ENCODE peak calls at places on chromosomes 2 and 18, in eight cellular contexts. Z is NCI-H187 treated with DMSO at 0.1 percent for 48 hours; P is uterus; Y is right lobe of liver; H is astrocyte; Q is stimulated activated naive CD4-positive, alpha-beta T cell treated with Interleukin-2 at 50 U/mL for 16 hours; L is erythroblast; J is cerebellum. T is an unnamed sample.
A peak's percentile ranks its signal among the peaks of the same experiment; 100 is the strongest.

GRCh38 chr2:153575171-153575853 is 96.8 kb upstream of the RPRM start:
- DNase-seq in Z (no peak), P (no peak), Y (no peak), H (no peak), Q (no peak), L (no peak), J (no peak), T (no peak)

GRCh38 chr2:25280066-25280687 is 61.5 kb downstream of the DNMT3A start:
- DNase-seq in Z (no peak), P (no peak), Y (no peak), H (no peak), Q (no peak), L (no peak), J (no peak), T (no peak)

GRCh38 chr2:133040175-133040574 is 370.2 kb upstream of the LYPD1 start:
- DNase-seq in Z (no peak), P (no peak), Y (no peak), H (peak; percentile 81), Q (no peak), L (no peak), J (no peak), T (no peak)

GRCh38 chr2:218378053-218378452 is 4.0 kb upstream of the SLC11A1 start:
- DNase-seq in Z (no peak), P (no peak), Y (no peak), H (no peak), Q (no peak), L (no peak), J (no peak), T (no peak)

GRCh38 chr18:4058179-4058578 is 396.9 kb downstream of the DLGAP1 start:
- DNase-seq in Z (no peak), P (no peak), Y (no peak), H (no peak), Q (no peak), L (no peak), J (no peak), T (no peak)

GRCh38 chr2:26238301-26238958 is 6.0 kb downstream of the HADHA start:
- DNase-seq in Z (no peak), P (no peak), Y (no peak), H (no peak), Q (no peak), L (peak; percentile 26), J (no peak), T (no peak)

GRCh38 chr2:240687045-240687740 is 4.5 kb upstream of the AQP12A start:
- DNase-seq in Z (no peak), P (no peak), Y (peak; percentile 40), H (no peak), Q (no peak), L (no peak), J (no peak), T (no peak)

GRCh38 chr2:29463181-29463900 is 348.1 kb downstream of the CLIP4 start:
- DNase-seq in Z (no peak), P (no peak), Y (no peak), H (peak; percentile 90), Q (no peak), L (no peak), J (no peak), T (no peak)

GRCh38 chr2:95158891-95159619 is 593 bp downstream of the ZNF514 start:
- DNase-seq in Z (no peak), P (peak; percentile 42), Y (peak; percentile 66), H (peak; percentile 39), Q (peak; percentile 47), L (peak; percentile 77), J (peak; percentile 68), T (no peak)

GRCh38 chr2:20953146-20953824 is 90.6 kb downstream of the APOB start:
- DNase-seq in Z (no peak), P (no peak), Y (no peak), H (no peak), Q (no peak), L (no peak), J (no peak), T (no peak)

GRCh38 chr2:55230551-55230950 is 1.5 kb downstream of the CLHC1 start:
- DNase-seq in Z (no peak), P (no peak), Y (no peak), H (no peak), Q (no peak), L (no peak), J (no peak), T (no peak)

GRCh38 chr2:15801904-15802303 is 138.4 kb upstream of the MYCN start:
- DNase-seq in Z (no peak), P (no peak), Y (no peak), H (no peak), Q (no peak), L (no peak), J (no peak), T (no peak)

GRCh38 chr2:27959496-27959895 is 69.0 kb downstream of the BABAM2 start:
- DNase-seq in Z (no peak), P (peak; percentile 77), Y (no peak), H (peak; percentile 59), Q (no peak), L (peak; percentile 68), J (no peak), T (no peak)

GRCh38 chr2:44674473-44675299 is 266.8 kb upstream of the SIX3 start:
- DNase-seq in Z (no peak), P (no peak), Y (no peak), H (no peak), Q (no peak), L (no peak), J (no peak), T (no peak)

GRCh38 chr2:36329251-36329650 is 26.3 kb upstream of the CRIM1 start:
- DNase-seq in Z (peak; percentile 5), P (no peak), Y (no peak), H (peak; percentile 68), Q (no peak), L (no peak), J (no peak), T (no peak)

GRCh38 chr2:118838741-118839455 is 8.6 kb downstream of the EN1 start:
- DNase-seq in Z (no peak), P (no peak), Y (no peak), H (no peak), Q (no peak), L (no peak), J (no peak), T (no peak)

GRCh38 chr2:217220228-217221013 is 360.6 kb upstream of the TNP1 start:
- DNase-seq in Z (no peak), P (peak; percentile 65), Y (no peak), H (no peak), Q (no peak), L (no peak), J (no peak), T (no peak)

GRCh38 chr2:109595644-109596043 is 18.1 kb downstream of the SEPTIN10 start:
- DNase-seq in Z (no peak), P (no peak), Y (no peak), H (no peak), Q (no peak), L (no peak), J (no peak), T (no peak)

GRCh38 chr2:74865770-74866674 is 32.1 kb downstream of the HK2 start:
- DNase-seq in Z (no peak), P (no peak), Y (no peak), H (no peak), Q (no peak), L (no peak), J (no peak), T (no peak)

GRCh38 chr2:239934571-239935171 is 90.5 kb downstream of the NDUFA10 start:
- DNase-seq in Z (no peak), P (peak; percentile 61), Y (peak; percentile 61), H (no peak), Q (peak; percentile 46), L (peak; percentile 61), J (peak; percentile 75), T (peak; percentile 35)

GRCh38 chr2:120509991-120510735 is 164.2 kb downstream of the INHBB start:
- DNase-seq in Z (no peak), P (no peak), Y (no peak), H (no peak), Q (no peak), L (no peak), J (no peak), T (no peak)

GRCh38 chr18:2337552-2338141 is 233.7 kb downstream of the METTL4 start:
- DNase-seq in Z (no peak), P (peak; percentile 15), Y (no peak), H (no peak), Q (peak; percentile 10), L (peak; percentile 56), J (no peak), T (peak; percentile 62)

GRCh38 chr2:26597197-26597596 is 44.0 kb downstream of the CIB4 start:
- DNase-seq in Z (no peak), P (no peak), Y (no peak), H (no peak), Q (no peak), L (no peak), J (no peak), T (no peak)

GRCh38 chr2:179444056-179444455 is 179.4 kb upstream of the SESTD1 start:
- DNase-seq in Z (no peak), P (peak; percentile 38), Y (no peak), H (no peak), Q (no peak), L (no peak), J (no peak), T (no peak)

GRCh38 chr2:129748250-129748649 is 231.2 kb upstream of the RAB6C start:
- DNase-seq in Z (no peak), P (no peak), Y (no peak), H (no peak), Q (no peak), L (no peak), J (no peak), T (no peak)

GRCh38 chr2:201406077-201406662 is 45.1 kb downstream of the TRAK2 start:
- DNase-seq in Z (no peak), P (peak; percentile 74), Y (no peak), H (peak; percentile 71), Q (no peak), L (peak; percentile 69), J (no peak), T (no peak)

GRCh38 chr2:68094111-68094510 is 31.3 kb upstream of the C1D start:
- DNase-seq in Z (no peak), P (no peak), Y (no peak), H (no peak), Q (no peak), L (no peak), J (no peak), T (no peak)

GRCh38 chr2:104521247-104521646 is 332.7 kb upstream of the POU3F3 start:
- DNase-seq in Z (no peak), P (no peak), Y (no peak), H (no peak), Q (no peak), L (no peak), J (no peak), T (no peak)

GRCh38 chr2:207121784-207122183 is 44.0 kb downstream of the KLF7 start:
- DNase-seq in Z (no peak), P (no peak), Y (no peak), H (peak; percentile 85), Q (no peak), L (no peak), J (no peak), T (no peak)

GRCh38 chr18:26493021-26493420 is 55.3 kb downstream of the KCTD1 start:
- DNase-seq in Z (no peak), P (no peak), Y (no peak), H (no peak), Q (no peak), L (no peak), J (no peak), T (no peak)

GRCh38 chr2:79906149-79906548 is 393.3 kb downstream of the CTNNA2 start:
- DNase-seq in Z (no peak), P (no peak), Y (no peak), H (no peak), Q (no peak), L (no peak), J (no peak), T (no peak)

GRCh38 chr2:99698896-99699295 is 209.1 kb upstream of the REV1 start:
- DNase-seq in Z (no peak), P (no peak), Y (no peak), H (peak; percentile 83), Q (no peak), L (no peak), J (no peak), T (no peak)

GRCh38 chr2:28366496-28367282 is 26.0 kb upstream of the FOSL2 start:
- DNase-seq in Z (no peak), P (no peak), Y (no peak), H (peak; percentile 18), Q (peak; percentile 41), L (peak; percentile 89), J (no peak), T (peak; percentile 46)

GRCh38 chr2:171160119-171160629 is 519 bp downstream of the TLK1 start:
- DNase-seq in Z (no peak), P (peak; percentile 67), Y (peak; percentile 78), H (peak; percentile 42), Q (peak; percentile 69), L (peak; percentile 78), J (peak; percentile 45), T (peak; percentile 71)

T was measured in CD8-positive, alpha-beta memory T cell.